ENCODE peak calls at places on chromosomes 6 and 20, in four cellular contexts. One of them, this sample, is unnamed.

GRCh38 chr6:72626126-72626525 is 4.3 kb downstream of the KCNQ5 start:
- DNase-seq in transverse colon: no peak
- DNase-seq in DND-41: no peak
- DNase-seq in Caco-2: no peak
- DNase-seq in this sample: peak; percentile 42

GRCh38 chr20:2093200-2093781 is 8.3 kb upstream of the STK35 start:
- DNase-seq in DND-41: peak; percentile 11
- DNase-seq in transverse colon: peak; percentile 21
- DNase-seq in Caco-2: peak; percentile 67
- DNase-seq in this sample: peak; percentile 58

GRCh38 chr20:41613321-41613720 is 4.9 kb downstream of the CHD6 start:
- DNase-seq in DND-41: no peak
- DNase-seq in transverse colon: no peak
- DNase-seq in Caco-2: no peak
- DNase-seq in this sample: no peak

GRCh38 chr6:3341467-3341866 is 82.7 kb downstream of the PSMG4 start:
- DNase-seq in Caco-2: no peak
- DNase-seq in transverse colon: no peak
- DNase-seq in DND-41: no peak
- DNase-seq in this sample: no peak

GRCh38 chr20:18263723-18264122 is 24.6 kb upstream of the ZNF133 start:
- DNase-seq in transverse colon: peak; percentile 76
- DNase-seq in Caco-2: peak; percentile 65
- DNase-seq in DND-41: no peak
- DNase-seq in this sample: no peak

GRCh38 chr20:10910535-10911239 is 236.9 kb upstream of the JAG1 start:
- DNase-seq in Caco-2: no peak
- DNase-seq in transverse colon: no peak
- DNase-seq in DND-41: no peak
- DNase-seq in this sample: no peak

GRCh38 chr6:152952866-152953509 is 29.9 kb downstream of the FBXO5 start:
- DNase-seq in DND-41: no peak
- DNase-seq in Caco-2: no peak
- DNase-seq in transverse colon: no peak
- DNase-seq in this sample: peak; percentile 46

GRCh38 chr6:349491-349921 is 42.0 kb upstream of the IRF4 start:
- DNase-seq in transverse colon: no peak
- DNase-seq in DND-41: no peak
- DNase-seq in Caco-2: no peak
- DNase-seq in this sample: no peak

GRCh38 chr6:99019341-99019740 is 71.6 kb upstream of the FBXL4 start:
- DNase-seq in transverse colon: no peak
- DNase-seq in Caco-2: no peak
- DNase-seq in DND-41: no peak
- DNase-seq in this sample: no peak

GRCh38 chr20:3896302-3896701 is 7.1 kb downstream of the PANK2 start:
- DNase-seq in transverse colon: no peak
- DNase-seq in DND-41: no peak
- DNase-seq in Caco-2: no peak
- DNase-seq in this sample: no peak

GRCh38 chr6:15420959-15421438 is 175.1 kb downstream of the JARID2 start:
- DNase-seq in transverse colon: no peak
- DNase-seq in Caco-2: no peak
- DNase-seq in DND-41: no peak
- DNase-seq in this sample: peak; percentile 62

GRCh38 chr6:43644940-43645612 is at the start of gene RSPH9:
- DNase-seq in Caco-2: no peak
- DNase-seq in DND-41: no peak
- DNase-seq in transverse colon: peak; percentile 82
- DNase-seq in this sample: no peak
- H3K4me3 ChIP-seq in Caco-2: no peak within 1 kb of the TSS
- H3K4me3 ChIP-seq in DND-41: no peak within 1 kb of the TSS
- H3K4me3 ChIP-seq in transverse colon: peak within 1 kb of the TSS; percentile 40
- H3K4me3 ChIP-seq in this sample: no peak within 1 kb of the TSS

GRCh38 chr6:7138111-7138510 is 30.4 kb downstream of the RREB1 start:
- DNase-seq in transverse colon: no peak
- DNase-seq in Caco-2: no peak
- DNase-seq in DND-41: no peak
- DNase-seq in this sample: no peak
- H3K4me3 ChIP-seq in transverse colon: no peak overlapping the region
- H3K4me3 ChIP-seq in Caco-2: no peak overlapping the region
- H3K4me3 ChIP-seq in DND-41: no peak overlapping the region
- H3K4me3 ChIP-seq in this sample: no peak overlapping the region

GRCh38 chr20:63301671-63302070 is 8.7 kb downstream of the COL20A1 start:
- DNase-seq in DND-41: no peak
- DNase-seq in transverse colon: no peak
- DNase-seq in Caco-2: no peak
- DNase-seq in this sample: no peak

GRCh38 chr20:63296411-63297299 is 3.7 kb downstream of the COL20A1 start:
- DNase-seq in Caco-2: no peak
- DNase-seq in transverse colon: no peak
- DNase-seq in DND-41: no peak
- DNase-seq in this sample: no peak

GRCh38 chr20:63297371-63297781 is 4.4 kb downstream of the COL20A1 start:
- DNase-seq in Caco-2: no peak
- DNase-seq in transverse colon: no peak
- DNase-seq in DND-41: no peak
- DNase-seq in this sample: no peak

GRCh38 chr20:63297796-63298572 is 5.0 kb downstream of the COL20A1 start:
- DNase-seq in Caco-2: no peak
- DNase-seq in transverse colon: no peak
- DNase-seq in DND-41: no peak
- DNase-seq in this sample: no peak

DNA sequence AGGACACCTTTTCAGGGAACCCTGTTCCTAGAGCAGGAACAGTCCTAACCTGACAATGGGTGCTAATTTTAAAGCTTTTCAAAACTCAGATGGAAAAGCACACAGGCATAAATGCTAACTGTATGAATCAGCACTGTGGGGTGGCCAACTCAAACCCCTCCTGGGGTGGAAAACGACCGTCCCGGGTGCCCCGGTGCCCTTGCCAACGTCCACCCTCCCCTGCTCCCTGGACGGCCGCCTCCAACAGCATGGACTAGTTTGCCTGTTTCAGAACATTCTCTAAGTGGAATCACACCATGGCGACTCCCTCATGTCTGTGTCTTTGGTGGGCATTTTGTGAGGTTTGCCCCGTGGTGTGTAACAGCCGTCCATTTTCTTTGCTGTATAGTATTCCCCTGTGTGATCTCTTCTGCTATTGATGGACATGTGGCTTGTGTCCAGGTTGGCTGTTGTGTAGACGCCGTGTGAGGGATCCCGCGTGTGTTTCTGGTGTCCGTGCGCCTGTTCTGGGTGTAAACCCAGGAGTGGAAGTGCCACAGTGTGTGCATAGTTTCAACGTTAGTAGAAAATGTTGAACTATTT is 5.8 kb downstream of the COL20A1 start:
- DNase-seq in Caco-2: no peak
- DNase-seq in transverse colon: no peak
- DNase-seq in DND-41: no peak
- DNase-seq in this sample: no peak
- H3K4me3 ChIP-seq in Caco-2: no peak overlapping the region
- H3K4me3 ChIP-seq in transverse colon: no peak overlapping the region
- H3K4me3 ChIP-seq in DND-41: no peak overlapping the region
- H3K4me3 ChIP-seq in this sample: no peak overlapping the region

DNA sequence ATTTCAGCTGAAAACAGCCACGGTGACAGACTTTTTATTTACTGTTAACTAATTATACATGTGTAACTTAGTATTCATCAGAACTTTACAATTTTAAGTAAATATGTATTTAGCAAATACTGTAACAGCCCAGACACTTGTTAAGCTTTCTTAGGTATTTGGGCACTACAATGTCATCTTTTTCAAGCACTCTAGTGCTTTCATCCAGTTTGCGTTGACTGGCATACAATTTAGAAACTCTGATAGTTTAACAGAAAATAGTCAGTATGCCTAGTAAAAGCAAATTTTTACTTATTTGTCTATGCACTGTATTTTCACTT is 10.6 kb downstream of the RBM39 start:
- DNase-seq in DND-41: no peak
- DNase-seq in Caco-2: no peak
- DNase-seq in transverse colon: no peak
- DNase-seq in this sample: no peak
- H3K4me3 ChIP-seq in DND-41: no peak overlapping the region
- H3K4me3 ChIP-seq in Caco-2: no peak overlapping the region
- H3K4me3 ChIP-seq in transverse colon: no peak overlapping the region
- H3K4me3 ChIP-seq in this sample: no peak overlapping the region

GRCh38 chr6:155121699-155122098 is 126.6 kb downstream of the TIAM2 start:
- DNase-seq in Caco-2: no peak
- DNase-seq in DND-41: no peak
- DNase-seq in transverse colon: no peak
- DNase-seq in this sample: no peak

GRCh38 chr6:155125916-155126315 is 130.8 kb downstream of the TIAM2 start:
- DNase-seq in transverse colon: no peak
- DNase-seq in DND-41: no peak
- DNase-seq in Caco-2: no peak
- DNase-seq in this sample: no peak

GRCh38 chr6:155120034-155120433 is 124.9 kb downstream of the TIAM2 start:
- DNase-seq in Caco-2: peak; percentile 36
- DNase-seq in DND-41: no peak
- DNase-seq in transverse colon: no peak
- DNase-seq in this sample: no peak

GRCh38 chr6:155123520-155123919 is 128.4 kb downstream of the TIAM2 start:
- DNase-seq in DND-41: no peak
- DNase-seq in transverse colon: no peak
- DNase-seq in Caco-2: no peak
- DNase-seq in this sample: no peak

GRCh38 chr6:155122199-155122950 is 127.3 kb downstream of the TIAM2 start:
- DNase-seq in transverse colon: no peak
- DNase-seq in DND-41: no peak
- DNase-seq in Caco-2: no peak
- DNase-seq in this sample: no peak
- H3K4me3 ChIP-seq in transverse colon: no peak overlapping the region
- H3K4me3 ChIP-seq in DND-41: no peak overlapping the region
- H3K4me3 ChIP-seq in Caco-2: no peak overlapping the region
- H3K4me3 ChIP-seq in this sample: no peak overlapping the region

This sample was measured in OCI-LY7.